ENCODE peak calls at places on chromosomes 2 and 18, in eight cellular contexts. N is endodermal cell; G is heart right ventricle; B is fibroblast of lung; U is adrenal gland; L is cardiac muscle cell; T is OCI-LY7; H is CD4-positive, alpha-beta memory T cell. R is an unnamed sample.

GRCh38 chr2:116692988-116693387 is 1121.5 kb upstream of the DDX18 start:
- DNase-seq in N (no peak), G (no peak), B (no peak), U (no peak), L (no peak), T (no peak), H (no peak), R (no peak)

GRCh38 chr2:45646289-45646688 is 5.2 kb upstream of the PRKCE start:
- DNase-seq in N (no peak), G (no peak), B (no peak), U (no peak), L (no peak), T (no peak), H (no peak), R (no peak)

GRCh38 chr18:45166341-45167108 is 448.8 kb upstream of the SLC14A2 start:
- DNase-seq in N (no peak), G (no peak), B (peak; percentile 93), U (no peak), L (no peak), T (no peak), H (no peak), R (no peak)

GRCh38 chr2:190846746-190847145 is 33.9 kb upstream of the GLS start:
- DNase-seq in N (no peak), G (no peak), B (peak; percentile 70), U (no peak), L (no peak), T (no peak), H (no peak), R (no peak)

GRCh38 chr2:204491528-204491927 is 53.7 kb upstream of the PARD3B start:
- DNase-seq in N (no peak), G (no peak), B (peak; percentile 58), U (no peak), L (no peak), T (no peak), H (no peak), R (no peak)

GRCh38 chr18:22432672-22433137 is 15.0 kb upstream of the CTAGE1 start:
- DNase-seq in N (no peak), G (peak; percentile 80), B (peak; percentile 94), U (peak; percentile 94), L (no peak), T (no peak), H (no peak), R (no peak)

GRCh38 chr2:207630491-207630890 is 5.3 kb upstream of the METTL21A start:
- DNase-seq in N (no peak), G (no peak), B (no peak), U (no peak), L (no peak), T (peak; percentile 48), H (no peak), R (no peak)

GRCh38 chr18:11398625-11399024 is 210.8 kb upstream of the SLC35G4 start:
- DNase-seq in N (no peak), G (no peak), B (no peak), U (no peak), L (no peak), T (no peak), H (no peak), R (no peak)

GRCh38 chr18:8162797-8163196 is 446.4 kb upstream of the RAB12 start:
- DNase-seq in N (no peak), G (no peak), B (no peak), U (peak; percentile 68), L (peak; percentile 15), T (no peak), H (no peak), R (no peak)

GRCh38 chr2:134124047-134124753 is 129.7 kb upstream of the MGAT5 start:
- DNase-seq in N (no peak), G (no peak), B (no peak), U (no peak), L (peak; percentile 44), T (peak; percentile 27), H (no peak), R (no peak)

GRCh38 chr18:57141208-57142129 is 5.4 kb upstream of the BOD1L2 start:
- DNase-seq in N (no peak), G (no peak), B (no peak), U (no peak), L (no peak), T (no peak), H (no peak), R (no peak)

GRCh38 chr2:71333619-71334018 is 2.0 kb downstream of the ZNF638 start:
- DNase-seq in N (no peak), G (no peak), B (peak; percentile 12), U (no peak), L (no peak), T (peak; percentile 5), H (no peak), R (no peak)

GRCh38 chr2:222982010-222982908 is 69.7 kb upstream of the KCNE4 start:
- DNase-seq in N (peak; percentile 78), G (peak; percentile 47), B (peak; percentile 78), U (peak; percentile 86), L (peak; percentile 55), T (peak; percentile 61), H (no peak), R (peak; percentile 10)

GRCh38 chr18:58363767-58364540 is 264.9 kb downstream of the ALPK2 start:
- DNase-seq in N (no peak), G (no peak), B (peak; percentile 80), U (no peak), L (no peak), T (no peak), H (no peak), R (no peak)

GRCh38 chr2:240687741-240688562 is 3.7 kb upstream of the AQP12A start:
- DNase-seq in N (peak; percentile 41), G (no peak), B (no peak), U (no peak), L (no peak), T (no peak), H (no peak), R (no peak)

GRCh38 chr2:26463252-26464207 is 14.4 kb downstream of the OTOF start:
- DNase-seq in N (peak; percentile 80), G (no peak), B (peak; percentile 9), U (no peak), L (no peak), T (no peak), H (no peak), R (no peak)

GRCh38 chr2:121810959-121811853 is 55.8 kb downstream of the TSN start:
- DNase-seq in N (peak; percentile 85), G (peak; percentile 72), B (peak; percentile 45), U (peak; percentile 84), L (peak; percentile 81), T (peak; percentile 78), H (no peak), R (peak; percentile 33)

DNA sequence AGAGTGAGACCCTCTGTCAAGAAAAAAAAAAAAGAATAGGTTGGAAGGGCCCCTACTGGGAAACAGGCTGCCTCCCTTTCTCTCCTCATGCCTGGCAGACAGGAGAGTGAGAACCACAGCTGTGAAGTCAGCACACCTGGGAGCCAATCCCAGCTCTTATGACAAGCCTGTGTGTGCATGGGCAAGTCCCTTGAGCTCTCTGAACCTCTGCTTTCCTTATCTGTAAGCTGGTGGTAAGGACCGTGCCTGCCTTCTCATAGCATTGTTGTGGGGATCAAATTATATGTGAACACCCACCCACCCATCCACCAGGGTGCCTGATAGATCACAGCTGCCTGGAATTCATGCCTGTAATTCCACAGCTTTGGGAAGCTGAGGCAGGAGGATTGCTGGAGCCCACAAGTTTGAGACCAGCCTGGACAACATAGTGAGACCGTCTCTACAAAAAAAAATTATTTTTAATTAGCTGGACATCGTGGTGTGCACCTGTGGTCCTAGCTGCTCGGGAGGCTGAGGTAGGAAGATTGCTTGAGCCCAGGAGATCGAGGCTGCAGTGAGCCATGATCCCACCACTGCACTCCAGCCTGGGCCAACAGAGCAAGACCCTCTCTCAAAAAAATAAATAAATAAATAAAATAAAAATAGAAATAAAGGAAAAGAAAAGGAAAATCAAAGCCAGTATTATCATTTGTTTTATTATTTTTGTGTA is 66.9 kb upstream of the MCFD2 start:
- DNase-seq in N (no peak), G (no peak), B (peak; percentile 18), U (no peak), L (no peak), T (peak; percentile 48), H (no peak), R (no peak)
- H3K4me3 ChIP-seq in N (no peak overlapping the region), G (no peak overlapping the region), B (no peak overlapping the region), U (no peak overlapping the region), L (no peak overlapping the region), T (peak overlapping the region; percentile 61), H (no peak overlapping the region), R (no peak overlapping the region)

DNA sequence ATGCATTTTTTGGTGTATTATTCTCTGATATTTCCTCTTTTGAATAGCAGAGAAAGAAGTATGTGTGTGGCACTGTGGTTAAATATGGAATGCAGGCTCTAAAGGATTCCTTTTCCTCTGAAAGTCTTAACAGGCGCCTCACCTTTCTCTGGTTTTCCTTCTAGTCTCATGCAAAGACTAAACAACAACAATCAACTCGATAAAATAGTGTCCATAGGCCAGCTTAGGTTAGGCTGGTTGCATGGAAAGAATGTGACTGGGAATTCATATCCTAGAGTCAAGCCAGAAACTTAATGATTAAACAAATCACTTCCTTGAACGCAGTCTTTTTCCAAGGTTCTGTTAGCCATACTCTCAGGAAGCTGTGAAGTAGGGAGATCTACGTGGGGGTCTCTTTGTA is 800.8 kb upstream of the ID2 start:
- DNase-seq in N (no peak), G (no peak), B (peak; percentile 68), U (no peak), L (no peak), T (no peak), H (no peak), R (no peak)
- H3K4me1 ChIP-seq in N (peaks cover 11% of the 10 kb centered on the region), G (no peaks in the 10 kb centered on the region), B (no peaks in the 10 kb centered on the region), U (no peaks in the 10 kb centered on the region), L (peaks cover 13% of the 10 kb centered on the region), T (peaks cover 8% of the 10 kb centered on the region), H (no peaks in the 10 kb centered on the region), R (no peaks in the 10 kb centered on the region)

DNA sequence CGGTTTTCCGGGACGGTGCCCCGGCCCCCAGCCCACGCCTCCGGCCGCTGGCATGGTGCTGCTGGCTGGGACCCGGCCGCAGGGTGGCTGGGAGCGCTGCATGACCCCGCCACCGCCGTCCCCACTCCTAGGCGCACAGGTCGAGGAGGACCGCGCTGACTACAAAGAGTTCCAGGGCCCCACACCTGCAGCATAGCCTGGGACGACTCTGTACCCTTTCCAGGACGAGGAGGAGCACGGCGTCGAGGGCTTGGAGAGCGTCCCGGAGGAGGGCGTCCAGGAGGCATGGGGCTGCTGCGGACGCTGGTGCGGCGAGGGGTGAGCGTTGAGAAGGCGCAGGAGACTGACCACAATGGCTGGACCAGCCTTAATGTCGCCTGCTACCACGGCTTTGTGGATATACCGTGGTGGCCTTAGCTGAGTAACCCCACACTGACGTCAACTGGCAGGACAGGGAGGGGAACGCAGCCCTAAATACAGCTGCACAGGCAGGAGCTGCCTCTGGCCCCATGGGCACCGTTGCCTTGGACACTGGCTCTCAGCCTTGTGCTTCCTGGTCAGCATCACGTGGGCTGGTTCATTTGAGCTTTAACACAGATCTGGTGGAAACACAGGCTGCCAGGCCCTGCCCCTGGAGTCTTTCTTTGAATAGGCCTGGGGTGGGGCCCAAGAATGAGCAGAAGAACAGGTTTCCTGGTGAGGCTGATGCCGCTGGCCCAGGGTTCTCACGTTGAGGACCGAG is 40.9 kb upstream of the TRIM43B start:
- DNase-seq in N (no peak), G (peak; percentile 27), B (peak; percentile 27), U (no peak), L (no peak), T (no peak), H (no peak), R (no peak)
- H3K4me3 ChIP-seq in N (no peak overlapping the region), G (peak overlapping the region; percentile 82), B (peak overlapping the region; percentile 86), U (no peak overlapping the region), L (no peak overlapping the region), T (no peak overlapping the region), H (no peak overlapping the region), R (peak overlapping the region; percentile 79)

DNA sequence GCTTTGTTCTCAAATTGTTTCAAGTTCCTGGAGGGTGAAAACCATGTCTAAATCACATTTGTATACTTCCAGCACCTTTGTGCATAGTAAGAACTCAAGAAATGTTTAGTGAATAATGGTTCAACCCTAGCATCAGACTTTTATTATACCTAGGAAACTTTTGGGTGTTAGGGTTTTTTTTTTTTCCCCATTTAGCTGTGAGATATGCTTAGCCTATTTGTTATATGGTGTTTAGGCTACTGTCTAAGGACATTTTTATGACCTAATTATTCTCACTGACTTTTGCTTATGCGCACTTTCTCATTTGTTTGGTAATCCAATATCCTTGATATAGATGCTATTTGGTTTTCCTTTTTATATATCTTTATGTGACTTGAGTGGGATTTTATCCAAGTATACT is 164.7 kb downstream of the PHLPP1 start:
- DNase-seq in N (no peak), G (no peak), B (no peak), U (no peak), L (no peak), T (no peak), H (no peak), R (no peak)
- H3K4me1 ChIP-seq in N (peaks cover 3% of the 10 kb centered on the region), G (peaks cover 16% of the 10 kb centered on the region), B (peaks cover 11% of the 10 kb centered on the region), U (peaks cover 33% of the 10 kb centered on the region), L (peaks cover 41% of the 10 kb centered on the region), T (no peaks in the 10 kb centered on the region), H (no peaks in the 10 kb centered on the region), R (peaks cover 3% of the 10 kb centered on the region)